ENCODE peak calls at places on chromosomes 2 and 18, in four cellular contexts. W is osteoblast, T is GM12865, F is astrocyte. X is an unnamed sample.

GRCh38 chr2:112216158-112216557 is 38.7 kb downstream of the ZC3H8 start:
- DNase-seq in F (peak), W (no peak), T (no peak), X (peak)

GRCh38 chr2:186610785-186611184 is 20.9 kb downstream of the ITGAV start:
- DNase-seq in F (no peak), T (no peak), W (no peak), X (no peak)

GRCh38 chr2:148751907-148752306 is 107.4 kb downstream of the EPC2 start:
- DNase-seq in T (no peak), F (no peak), W (no peak), X (no peak)

GRCh38 chr2:130327703-130328527 is 14.8 kb upstream of the IMP4 start:
- DNase-seq in W (no peak), T (no peak), F (peak), X (no peak)

GRCh38 chr2:230575640-230576324 is 136.9 kb upstream of the CAB39 start:
- DNase-seq in F (no peak), T (no peak), W (no peak), X (peak)

GRCh38 chr2:128473175-128474013 is 154.7 kb upstream of the HS6ST1 start:
- DNase-seq in F (peak), W (peak), T (peak), X (no peak)

GRCh38 chr2:165698621-165698946 is 95.5 kb downstream of the GALNT3 start:
- DNase-seq in F (peak), W (no peak), T (peak), X (peak)

GRCh38 chr2:1940660-1941059 is 196.3 kb upstream of the PXDN start:
- DNase-seq in T (no peak), W (no peak), F (peak), X (no peak)

GRCh38 chr18:49843778-49844625 is 30.7 kb upstream of the ACAA2 start:
- DNase-seq in F (no peak), W (no peak), T (no peak), X (no peak)

GRCh38 chr2:233331536-233331935 is 22.8 kb upstream of the DGKD start:
- DNase-seq in T (peak), W (peak), F (no peak), X (no peak)

GRCh38 chr2:196238836-196239380 is 67.5 kb upstream of the STK17B start:
- DNase-seq in T (no peak), W (no peak), F (peak), X (no peak)

GRCh38 chr18:75251466-75251865 is 40.9 kb downstream of the TSHZ1 start:
- DNase-seq in F (no peak), W (no peak), T (no peak), X (no peak)

GRCh38 chr2:20540587-20541304 is 93.9 kb downstream of the RHOB start:
- DNase-seq in T (no peak), W (no peak), F (no peak), X (no peak)

GRCh38 chr2:33451825-33452224 is 24.6 kb upstream of the RASGRP3 start:
- DNase-seq in T (no peak), W (no peak), F (no peak), X (no peak)

GRCh38 chr2:165877565-165878550 is 75.7 kb downstream of the TTC21B start:
- DNase-seq in F (peak), W (peak), T (peak), X (no peak)

GRCh38 chr2:238820909-238821308 is 27.0 kb upstream of the TWIST2 start:
- DNase-seq in W (no peak), F (peak), T (no peak), X (no peak)

GRCh38 chr2:59882822-59883221 is 670.6 kb downstream of the BCL11A start:
- DNase-seq in W (no peak), F (no peak), T (no peak), X (no peak)

X was measured in DMS53.